ENCODE peak calls at places on chromosomes 5 and 9, in eight cellular contexts. L is GM23338, F is brain microvascular endothelial cell, E is BJ, S is heart left ventricle, W is prostate gland, Y is foreskin fibroblast, Q is cardiac fibroblast. J is an unnamed sample.

GRCh38 chr5:76737846-76738245 is 21.9 kb downstream of the F2R start:
- DNase-seq in L (no peak), F (no peak), E (no peak), S (no peak), W (no peak), Y (peak; percentile 22), Q (no peak), J (no peak)

GRCh38 chr9:21803674-21804048 is 1.2 kb downstream of the MTAP start:
- DNase-seq in L (no peak), F (no peak), E (no peak), S (no peak), W (no peak), Y (no peak), Q (no peak), J (no peak)

GRCh38 chr5:535781-536698 is 11.8 kb upstream of the SLC9A3 start:
- DNase-seq in L (no peak), F (no peak), E (no peak), S (no peak), W (no peak), Y (no peak), Q (no peak), J (no peak)

GRCh38 chr5:98341038-98341710 is 432.3 kb upstream of the RGMB start:
- DNase-seq in L (no peak), F (peak; percentile 90), E (peak; percentile 98), S (peak; percentile 18), W (no peak), Y (peak; percentile 99), Q (peak; percentile 76), J (no peak)

GRCh38 chr5:9817819-9818218 is 187.7 kb upstream of the TAS2R1 start:
- DNase-seq in L (no peak), F (no peak), E (no peak), S (no peak), W (no peak), Y (no peak), Q (no peak), J (no peak)

GRCh38 chr9:136085815-136086212 is 9.3 kb downstream of the NACC2 start:
- DNase-seq in L (no peak), F (no peak), E (no peak), S (peak; percentile 69), W (peak; percentile 53), Y (no peak), Q (no peak), J (no peak)

GRCh38 chr9:72947987-72948465 is 4.8 kb downstream of the ALDH1A1 start:
- DNase-seq in L (no peak), F (no peak), E (no peak), S (no peak), W (no peak), Y (no peak), Q (no peak), J (no peak)

GRCh38 chr5:113552137-113552536 is 38.6 kb downstream of the YTHDC2 start:
- DNase-seq in L (no peak), F (no peak), E (no peak), S (no peak), W (no peak), Y (no peak), Q (no peak), J (no peak)

GRCh38 chr5:68730220-68731010 is 363.4 kb upstream of the SLC30A5 start:
- DNase-seq in L (no peak), F (peak; percentile 88), E (peak; percentile 66), S (peak; percentile 63), W (peak; percentile 32), Y (peak; percentile 54), Q (peak; percentile 84), J (no peak)

GRCh38 chr9:137445930-137446431 is 4.8 kb upstream of the ENTPD8 start:
- DNase-seq in L (no peak), F (no peak), E (no peak), S (no peak), W (no peak), Y (no peak), Q (no peak), J (no peak)

GRCh38 chr9:90891656-90892055 is 90.0 kb downstream of the SYK start:
- DNase-seq in L (no peak), F (no peak), E (no peak), S (no peak), W (no peak), Y (no peak), Q (no peak), J (no peak)

GRCh38 chr9:18490591-18491370 is 16.8 kb downstream of the ADAMTSL1 start:
- DNase-seq in L (no peak), F (peak; percentile 99), E (peak; percentile 92), S (peak; percentile 41), W (no peak), Y (peak; percentile 99), Q (peak; percentile 96), J (peak; percentile 73)

GRCh38 chr5:5726401-5726800 is 303.9 kb downstream of the ICE1 start:
- DNase-seq in L (no peak), F (no peak), E (no peak), S (no peak), W (no peak), Y (no peak), Q (no peak), J (no peak)

GRCh38 chr9:129007035-129007765 is 20.9 kb downstream of the SH3GLB2 start:
- DNase-seq in L (no peak), F (no peak), E (no peak), S (peak; percentile 59), W (no peak), Y (no peak), Q (no peak), J (no peak)

GRCh38 chr9:14096182-14096922 is 217.6 kb downstream of the NFIB start:
- DNase-seq in L (peak; percentile 53), F (peak; percentile 90), E (no peak), S (peak; percentile 53), W (peak; percentile 40), Y (no peak), Q (peak; percentile 80), J (peak; percentile 97)

GRCh38 chr5:107157811-107158210 is 512.9 kb downstream of the EFNA5 start:
- DNase-seq in L (peak; percentile 5), F (no peak), E (no peak), S (no peak), W (no peak), Y (no peak), Q (no peak), J (peak; percentile 40)

GRCh38 chr9:16442622-16443021 is 427.8 kb downstream of the BNC2 start:
- DNase-seq in L (peak; percentile 32), F (peak; percentile 59), E (no peak), S (no peak), W (no peak), Y (no peak), Q (peak; percentile 62), J (peak; percentile 59)

GRCh38 chr9:38017149-38017884 is 51.7 kb downstream of the SHB start:
- DNase-seq in L (peak; percentile 97), F (peak; percentile 54), E (no peak), S (peak; percentile 79), W (peak; percentile 85), Y (no peak), Q (peak; percentile 48), J (peak; percentile 82)

GRCh38 chr5:132774406-132774805 is 2.6 kb downstream of the SEPTIN8 start:
- DNase-seq in L (no peak), F (no peak), E (no peak), S (no peak), W (no peak), Y (no peak), Q (no peak), J (no peak)

GRCh38 chr9:134134949-134135342 is 936 bp upstream of the WDR5 start:
- DNase-seq in L (no peak), F (no peak), E (no peak), S (no peak), W (no peak), Y (no peak), Q (no peak), J (no peak)

GRCh38 chr9:134136117-134136996 is 475 bp downstream of the WDR5 start:
- DNase-seq in L (peak; percentile 51), F (no peak), E (no peak), S (no peak), W (no peak), Y (no peak), Q (peak; percentile 24), J (no peak)

GRCh38 chr9:134138292-134138691 is 2.4 kb downstream of the WDR5 start:
- DNase-seq in L (no peak), F (no peak), E (no peak), S (no peak), W (no peak), Y (no peak), Q (no peak), J (no peak)

GRCh38 chr9:134136997-134137302 is 1.1 kb downstream of the WDR5 start:
- DNase-seq in L (peak; percentile 28), F (no peak), E (no peak), S (no peak), W (no peak), Y (no peak), Q (no peak), J (no peak)

GRCh38 chr9:134135343-134136116 is at the start of gene WDR5:
- DNase-seq in L (peak; percentile 96), F (peak; percentile 81), E (no peak), S (peak; percentile 95), W (peak; percentile 92), Y (peak; percentile 87), Q (peak; percentile 92), J (peak; percentile 51)
- TF ChIP-seq CTCF in L (peak; percentile 17), F (peak; percentile 43), E (peak; percentile 39), S (peak; percentile 10), W (peak; percentile 21), Y (no peak), Q (peak; percentile 14), J (peak; percentile 35)

DNA sequence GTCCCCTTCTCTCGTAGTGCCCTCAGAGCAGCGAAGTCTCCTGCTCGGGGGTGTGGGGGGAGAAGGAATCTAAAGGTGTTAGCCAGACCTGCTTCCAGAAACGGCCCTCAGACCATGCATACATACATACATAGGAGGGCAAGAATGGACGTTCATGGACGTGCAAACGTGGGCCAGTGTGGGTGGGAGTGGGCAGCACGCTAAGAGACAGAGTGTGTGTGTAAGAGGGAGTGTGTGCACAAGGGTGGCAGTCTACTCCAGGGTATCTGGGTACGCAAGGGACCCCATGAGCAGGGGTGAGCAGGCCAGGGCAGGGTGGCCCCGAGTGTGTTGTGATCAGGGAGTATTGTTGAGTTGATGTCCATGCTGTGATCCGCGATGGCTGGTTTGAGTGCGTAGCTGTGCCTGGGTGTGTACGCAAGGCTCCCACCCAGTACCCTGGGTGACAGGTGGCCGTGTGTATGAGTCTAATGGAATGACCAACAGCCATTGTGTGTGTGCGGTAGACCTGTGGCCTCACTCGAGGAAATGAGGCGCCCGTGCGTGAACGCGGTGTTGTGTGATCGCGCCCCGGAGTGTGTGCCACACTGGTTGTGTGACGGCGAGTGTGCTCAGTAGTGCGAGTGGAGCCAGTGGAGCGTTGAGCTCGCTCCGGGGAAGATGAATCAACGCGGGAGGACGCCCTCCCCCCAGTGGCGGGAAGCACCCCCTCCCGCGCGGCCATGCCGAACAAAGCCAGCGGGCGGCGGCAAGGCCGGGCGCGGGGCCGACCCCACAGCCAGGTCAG is 826 bp downstream of the GPRIN1 start:
- DNase-seq in L (no peak), F (no peak), E (no peak), S (no peak), W (no peak), Y (no peak), Q (no peak), J (no peak)
- H3K4me3 ChIP-seq in L (peak overlapping the region; percentile 68), F (peak overlapping the region; percentile 55), E (peak overlapping the region; percentile 64), S (peak overlapping the region; percentile 57), W (peak overlapping the region; percentile 37), Y (peak overlapping the region; percentile 52), Q (peak overlapping the region; percentile 68), J (peak overlapping the region; percentile 49)

GRCh38 chr9:124218438-124219289 is 39.1 kb upstream of the NEK6 start:
- DNase-seq in L (no peak), F (peak; percentile 53), E (no peak), S (peak; percentile 42), W (no peak), Y (peak; percentile 58), Q (peak; percentile 45), J (no peak)
- TF ChIP-seq CTCF in L (no peak), F (peak; percentile 44), E (peak; percentile 21), S (no peak), W (no peak), Y (no peak), Q (peak; percentile 18), J (peak; percentile 14)

GRCh38 chr5:65866837-65867508 is 59.4 kb upstream of the ERBIN start:
- DNase-seq in L (no peak), F (no peak), E (no peak), S (no peak), W (no peak), Y (no peak), Q (no peak), J (no peak)
- H3K4me3 ChIP-seq in L (no peak overlapping the region), F (no peak overlapping the region), E (no peak overlapping the region), S (no peak overlapping the region), W (no peak overlapping the region), Y (no peak overlapping the region), Q (no peak overlapping the region), J (no peak overlapping the region)